ENCODE peak calls at places on chromosomes 13 and 19, in nine cellular contexts. B is GM23338, W is ovary, X is fibroblast of lung, V is mucosa of descending colon, A is SK-N-SH, J is thoracic aorta, O is lower lobe of right lung, P is endodermal cell. C is an unnamed sample. For H3K4me1 and H3K36me3, the result is how much of the 10 kb centered on the place peaks cover.

GRCh38 chr13:33452873-33453558 is 167.5 kb upstream of the STARD13 start:
- DNase-seq in B (no peak), W (no peak), X (no peak), V (no peak), A (no peak), J (no peak), O (no peak), P (no peak), C (no peak)

GRCh38 chr13:111372651-111373425 is 52.4 kb downstream of the TEX29 start:
- DNase-seq in B (no peak), W (no peak), X (no peak), V (no peak), A (no peak), J (no peak), O (no peak), P (no peak), C (no peak)

GRCh38 chr19:33900817-33901216 is 104.1 kb downstream of the KCTD15 start:
- DNase-seq in B (no peak), W (no peak), X (no peak), V (no peak), A (no peak), J (no peak), O (no peak), P (no peak), C (no peak)

GRCh38 chr13:18212873-18213272 is 968.8 kb downstream of the TUBA3C start:
- DNase-seq in B (peak), W (no peak), X (no peak), V (no peak), A (no peak), J (peak), O (peak), P (no peak), C (no peak)

GRCh38 chr19:17720487-17720839 is 1.2 kb downstream of the MAP1S start:
- DNase-seq in B (no peak), W (no peak), X (no peak), V (no peak), A (no peak), J (no peak), O (no peak), P (no peak), C (no peak)

GRCh38 chr13:73962284-73962683 is 171.9 kb downstream of the KLF12 start:
- DNase-seq in B (no peak), W (no peak), X (no peak), V (no peak), A (no peak), J (no peak), O (no peak), P (no peak), C (no peak)

GRCh38 chr19:43731854-43732253 is 16.0 kb downstream of the IRGC start:
- DNase-seq in B (no peak), W (no peak), X (no peak), V (no peak), A (no peak), J (no peak), O (no peak), P (no peak), C (no peak)

GRCh38 chr13:20980420-20980819 is 77.9 kb upstream of the XPO4 start:
- DNase-seq in B (no peak), W (no peak), X (no peak), V (no peak), A (no peak), J (no peak), O (no peak), P (no peak), C (no peak)

GRCh38 chr19:32563761-32564160 is 17.2 kb upstream of the PDCD5 start:
- DNase-seq in B (no peak), W (no peak), X (no peak), V (no peak), A (no peak), J (no peak), O (no peak), P (no peak), C (no peak)

GRCh38 chr19:9431475-9431874 is 3.9 kb downstream of the ZNF266 start:
- DNase-seq in B (peak), W (no peak), X (no peak), V (peak), A (peak), J (no peak), O (no peak), P (peak), C (peak)

GRCh38 chr19:4738734-4739133 is 15.1 kb upstream of the DPP9 start:
- DNase-seq in B (no peak), W (no peak), X (no peak), V (no peak), A (no peak), J (no peak), O (no peak), P (no peak), C (no peak)

GRCh38 chr19:55495646-55496349 is 7.6 kb downstream of the SSC5D start:
- DNase-seq in B (no peak), W (no peak), X (no peak), V (no peak), A (no peak), J (no peak), O (peak), P (peak), C (no peak)

GRCh38 chr13:64441740-64442139 is 2788.4 kb downstream of the PCDH9 start:
- DNase-seq in B (no peak), W (no peak), X (no peak), V (no peak), A (no peak), J (no peak), O (no peak), P (no peak), C (no peak)

GRCh38 chr19:35502751-35503150 is 10.7 kb downstream of the DMKN start:
- DNase-seq in B (no peak), W (no peak), X (no peak), V (no peak), A (no peak), J (no peak), O (no peak), P (no peak), C (no peak)

GRCh38 chr19:39498262-39499081 is at the start of gene DLL3:
- DNase-seq in B (peak), W (no peak), X (no peak), V (no peak), A (peak), J (no peak), O (no peak), P (peak), C (no peak)

GRCh38 chr19:1986357-1987162 is 29.0 kb downstream of the BTBD2 start:
- DNase-seq in B (no peak), W (peak), X (no peak), V (no peak), A (no peak), J (no peak), O (no peak), P (no peak), C (no peak)

GRCh38 chr19:58439576-58440554 is at the start of gene ZNF132:
- DNase-seq in B (peak), W (peak), X (peak), V (peak), A (peak), J (peak), O (peak), P (peak), C (peak)

GRCh38 chr19:54002495-54003315 is 11.3 kb downstream of the CACNG6 start:
- DNase-seq in B (no peak), W (no peak), X (peak), V (no peak), A (no peak), J (no peak), O (no peak), P (no peak), C (no peak)

GRCh38 chr13:36130542-36131214 is 504 bp downstream of the DCLK1 start:
- DNase-seq in B (peak), W (peak), X (no peak), V (no peak), A (peak), J (no peak), O (peak), P (peak), C (peak)

GRCh38 chr13:99604636-99605035 is 103.4 kb downstream of the TM9SF2 start:
- DNase-seq in B (no peak), W (no peak), X (no peak), V (no peak), A (no peak), J (no peak), O (no peak), P (no peak), C (no peak)

GRCh38 chr13:101053289-101053688 is 363.0 kb downstream of the NALCN start:
- DNase-seq in B (no peak), W (no peak), X (no peak), V (no peak), A (no peak), J (no peak), O (no peak), P (no peak), C (no peak)

GRCh38 chr13:54445865-54446264 is 1417.3 kb downstream of the OLFM4 start:
- DNase-seq in B (no peak), W (no peak), X (no peak), V (no peak), A (no peak), J (no peak), O (no peak), P (no peak), C (no peak)

GRCh38 chr13:54445453-54445852 is 1416.8 kb downstream of the OLFM4 start:
- DNase-seq in B (no peak), W (no peak), X (no peak), V (no peak), A (no peak), J (no peak), O (no peak), P (no peak), C (no peak)

GRCh38 chr13:54449922-54450321 is 1421.3 kb downstream of the OLFM4 start:
- DNase-seq in B (peak), W (no peak), X (no peak), V (no peak), A (peak), J (no peak), O (no peak), P (no peak), C (no peak)
- H3K4me1 ChIP-seq in B (under half), W (under half), X (under half), V (under half), A (under half), J (under half), O (under half), P (under half), C (under half)

GRCh38 chr13:32267836-32268439 is 47.2 kb downstream of the ZAR1L start:
- DNase-seq in B (peak), W (no peak), X (no peak), V (peak), A (no peak), J (no peak), O (no peak), P (peak), C (no peak)
- TF ChIP-seq CTCF in B (peak), W (no peak), X (peak), V (peak), A (peak), J (peak), O (peak), P (peak), C (peak)

DNA sequence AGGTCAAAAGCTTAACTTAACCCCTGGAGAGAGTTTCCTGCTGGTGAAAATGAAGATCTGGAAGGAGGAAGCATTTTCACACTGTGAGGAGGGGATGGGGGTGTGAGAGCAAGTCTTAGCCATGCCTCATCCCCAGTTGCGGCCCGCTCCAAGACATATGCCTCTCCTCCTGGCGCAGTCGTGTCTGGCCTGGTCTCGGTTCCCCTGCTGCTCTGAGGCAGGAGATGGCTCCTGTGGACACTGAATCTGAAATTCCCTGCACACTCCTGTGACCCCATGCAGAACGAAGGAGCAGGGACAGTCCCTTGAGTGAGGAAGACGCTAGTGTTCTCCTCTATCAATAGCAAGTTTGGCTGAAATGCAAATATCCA is 350 bp upstream of the ZNF69 start:
- DNase-seq in B (peak), W (no peak), X (peak), V (no peak), A (no peak), J (no peak), O (no peak), P (no peak), C (no peak)
- H3K36me3 ChIP-seq in B (under half), W (under half), X (under half), V (under half), A (under half), J (under half), O (under half), P (under half), C (under half)

GRCh38 chr13:110268576-110269185 is 38.3 kb downstream of the COL4A1 start:
- DNase-seq in B (no peak), W (no peak), X (no peak), V (no peak), A (no peak), J (no peak), O (no peak), P (peak), C (no peak)

GRCh38 chr13:110271313-110271712 is 35.6 kb downstream of the COL4A1 start:
- DNase-seq in B (no peak), W (no peak), X (no peak), V (no peak), A (no peak), J (no peak), O (no peak), P (peak), C (no peak)

GRCh38 chr13:110269509-110270185 is 37.3 kb downstream of the COL4A1 start:
- DNase-seq in B (no peak), W (no peak), X (no peak), V (no peak), A (no peak), J (no peak), O (no peak), P (peak), C (no peak)

GRCh38 chr13:110272227-110272626 is 34.7 kb downstream of the COL4A1 start:
- DNase-seq in B (no peak), W (no peak), X (no peak), V (no peak), A (no peak), J (no peak), O (no peak), P (peak), C (no peak)

GRCh38 chr13:110270507-110270906 is 36.5 kb downstream of the COL4A1 start:
- DNase-seq in B (no peak), W (no peak), X (no peak), V (no peak), A (no peak), J (no peak), O (no peak), P (peak), C (no peak)
- H3K4me1 ChIP-seq in B (under half), W (under half), X (under half), V (under half), A (under half), J (half or more), O (under half), P (under half), C (half or more)

DNA sequence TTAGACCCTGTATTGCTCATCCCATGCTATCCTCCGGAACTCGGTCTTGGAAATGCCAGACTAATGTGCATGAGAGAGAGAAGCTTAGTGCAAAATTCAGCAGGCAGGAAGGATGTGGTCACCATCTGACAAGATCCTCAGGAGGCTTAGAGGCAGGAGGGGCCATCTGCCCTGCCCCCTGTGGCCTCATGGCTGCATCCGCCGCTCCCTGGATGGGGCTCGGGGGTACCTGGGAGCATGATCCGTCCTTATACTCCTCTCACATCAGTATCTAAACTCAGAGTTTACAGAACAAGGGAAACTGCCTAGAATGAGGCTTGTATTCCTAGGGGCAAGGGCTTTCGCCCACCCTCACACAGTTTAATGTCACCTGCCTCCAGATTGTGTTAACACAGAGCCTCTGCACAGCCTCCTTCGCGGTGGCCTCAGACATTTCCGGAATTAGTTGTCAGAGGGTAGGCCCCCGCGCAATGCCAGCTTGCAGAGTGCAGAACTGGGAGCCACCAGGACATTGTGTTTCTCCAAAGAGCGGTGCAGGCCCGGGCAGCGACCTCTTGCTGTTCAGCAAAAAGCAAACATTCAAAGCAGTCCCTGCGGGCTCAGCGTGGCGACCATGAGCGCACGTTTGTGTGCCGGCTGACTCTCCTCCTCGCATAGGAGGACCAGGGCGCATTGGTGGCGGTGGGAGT is 39.2 kb downstream of the GPR12 start:
- DNase-seq in B (no peak), W (no peak), X (no peak), V (peak), A (no peak), J (no peak), O (no peak), P (no peak), C (no peak)
- TF ChIP-seq CTCF in B (no peak), W (no peak), X (no peak), V (no peak), A (no peak), J (no peak), O (no peak), P (no peak), C (no peak)

C was measured in left ventricle myocardium inferior.